ENCODE peak calls at places on chromosome 13, in five cellular contexts. W, H, G, I and D are unnamed samples.

GRCh38 chr13:112885782-112886268 is 83.2 kb upstream of the MCF2L start:
- DNase-seq in W (peak; percentile 94), H (peak; percentile 86), G (peak; percentile 87), I (peak; percentile 88), D (peak; percentile 61)

GRCh38 chr13:23613971-23614370 is 43.8 kb downstream of the TNFRSF19 start:
- DNase-seq in W (no peak), H (no peak), G (no peak), I (no peak), D (no peak)

GRCh38 chr13:41196620-41197019 is 2.3 kb upstream of the KBTBD7 start:
- DNase-seq in W (peak; percentile 12), H (no peak), G (peak; percentile 42), I (no peak), D (no peak)

GRCh38 chr13:43878897-43879322 is 630 bp downstream of the CCDC122 start:
- DNase-seq in W (peak; percentile 81), H (peak; percentile 67), G (peak; percentile 67), I (peak; percentile 78), D (no peak)

GRCh38 chr13:26999499-26999898 is 172.1 kb downstream of the USP12 start:
- DNase-seq in W (no peak), H (no peak), G (no peak), I (no peak), D (no peak)

GRCh38 chr13:108594153-108594552 is 35.3 kb upstream of the MYO16 start:
- DNase-seq in W (no peak), H (no peak), G (no peak), I (no peak), D (no peak)

GRCh38 chr13:32254416-32254815 is 60.7 kb downstream of the ZAR1L start:
- DNase-seq in W (peak; percentile 20), H (no peak), G (no peak), I (no peak), D (no peak)

GRCh38 chr13:98896083-98896867 is 81.6 kb downstream of the DOCK9 start:
- DNase-seq in W (no peak), H (no peak), G (no peak), I (no peak), D (no peak)

GRCh38 chr13:110102053-110102452 is 204.9 kb downstream of the COL4A1 start:
- DNase-seq in W (no peak), H (no peak), G (no peak), I (no peak), D (no peak)

GRCh38 chr13:70310720-70311119 is 202.5 kb upstream of the KLHL1 start:
- DNase-seq in W (no peak), H (peak; percentile 66), G (peak; percentile 79), I (peak; percentile 13), D (no peak)

GRCh38 chr13:48094781-48095502 is at the start of gene MED4:
- DNase-seq in W (peak; percentile 96), H (peak; percentile 95), G (peak; percentile 95), I (peak; percentile 88), D (peak; percentile 78)

GRCh38 chr13:79560954-79561353 is 80.0 kb downstream of the NDFIP2 start:
- DNase-seq in W (no peak), H (no peak), G (no peak), I (no peak), D (no peak)

GRCh38 chr13:28611021-28611420 is 47.9 kb upstream of the POMP start:
- DNase-seq in W (no peak), H (no peak), G (no peak), I (peak; percentile 4), D (peak; percentile 47)

GRCh38 chr13:75870397-75870801 is 234.3 kb downstream of the LMO7 start:
- DNase-seq in W (peak; percentile 38), H (no peak), G (peak; percentile 60), I (no peak), D (no peak)

GRCh38 chr13:65856464-65856863 is 1373.7 kb downstream of the PCDH9 start:
- DNase-seq in W (peak; percentile 17), H (peak; percentile 68), G (no peak), I (peak; percentile 58), D (peak; percentile 12)

GRCh38 chr13:114002771-114003321 is 29.0 kb upstream of the C13orf46 start:
- DNase-seq in W (no peak), H (no peak), G (no peak), I (no peak), D (no peak)

GRCh38 chr13:98824376-98825160 is 72.1 kb upstream of the SLC15A1 start:
- DNase-seq in W (no peak), H (no peak), G (no peak), I (no peak), D (no peak)

GRCh38 chr13:73902847-73903246 is 231.4 kb downstream of the KLF12 start:
- DNase-seq in W (no peak), H (no peak), G (no peak), I (no peak), D (no peak)

GRCh38 chr13:48645845-48646244 is 7.9 kb upstream of the CYSLTR2 start:
- DNase-seq in W (no peak), H (no peak), G (no peak), I (no peak), D (no peak)

GRCh38 chr13:66759919-66760318 is 470.2 kb downstream of the PCDH9 start:
- DNase-seq in W (no peak), H (no peak), G (no peak), I (no peak), D (no peak)

GRCh38 chr13:98143601-98144500 is 957 bp downstream of the FARP1 start:
- DNase-seq in W (peak; percentile 61), H (peak; percentile 53), G (peak; percentile 53), I (peak; percentile 52), D (no peak)

GRCh38 chr13:40549500-40550094 is 116.8 kb downstream of the FOXO1 start:
- DNase-seq in W (peak; percentile 40), H (peak; percentile 30), G (no peak), I (peak; percentile 68), D (no peak)

GRCh38 chr13:94548382-94549240 is 47.3 kb downstream of the TGDS start:
- DNase-seq in W (peak; percentile 52), H (peak; percentile 47), G (peak; percentile 80), I (peak; percentile 48), D (no peak)

GRCh38 chr13:21670883-21671792 is at the start of gene FGF9:
- DNase-seq in W (peak; percentile 82), H (peak; percentile 74), G (peak; percentile 92), I (peak; percentile 83), D (no peak)
- TF ChIP-seq CTCF in W (no peak), H (no peak), G (no peak), I (no peak), D (no peak)

DNA sequence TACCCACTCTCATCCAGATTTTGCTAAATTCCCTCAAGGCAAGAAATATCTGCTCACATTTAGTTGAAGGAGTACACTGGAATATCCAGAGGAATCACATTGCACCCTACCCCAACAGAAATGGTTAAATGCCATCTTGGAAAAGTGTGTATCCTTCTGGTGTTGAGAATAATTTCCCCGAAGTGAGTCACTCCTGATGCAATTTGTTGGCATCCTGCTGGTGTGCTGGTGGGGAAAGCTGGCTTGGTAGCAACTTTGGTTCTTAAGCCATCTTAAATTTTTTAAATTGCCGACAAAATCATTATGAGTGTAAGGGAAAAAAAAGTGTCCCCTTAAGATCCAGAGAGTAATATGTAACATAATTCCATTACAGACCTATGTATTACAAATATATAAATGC is 337.3 kb upstream of the DACH1 start:
- DNase-seq in W (no peak), H (peak; percentile 74), G (no peak), I (peak; percentile 80), D (no peak)
- H3K4me3 ChIP-seq in W (no peak overlapping the region), H (no peak overlapping the region), G (no peak overlapping the region), I (no peak overlapping the region), D (no peak overlapping the region)

GRCh38 chr13:35963982-35964665 is 167.1 kb downstream of the DCLK1 start:
- DNase-seq in W (no peak), H (no peak), G (no peak), I (no peak), D (no peak)

GRCh38 chr13:35961002-35961401 is 170.2 kb downstream of the DCLK1 start:
- DNase-seq in W (no peak), H (peak; percentile 62), G (no peak), I (peak; percentile 49), D (no peak)

GRCh38 chr13:35964764-35965163 is 166.4 kb downstream of the DCLK1 start:
- DNase-seq in W (peak; percentile 76), H (peak; percentile 34), G (no peak), I (no peak), D (no peak)

GRCh38 chr13:35957996-35958395 is 173.2 kb downstream of the DCLK1 start:
- DNase-seq in W (no peak), H (no peak), G (no peak), I (no peak), D (no peak)

GRCh38 chr13:35961461-35962220 is 169.5 kb downstream of the DCLK1 start:
- DNase-seq in W (no peak), H (no peak), G (no peak), I (no peak), D (no peak)
- TF ChIP-seq CTCF in W (no peak), H (peak; percentile 2), G (no peak), I (no peak), D (no peak)

GRCh38 chr13:45200701-45201230 is at the start of gene KCTD4:
- DNase-seq in W (peak; percentile 11), H (peak; percentile 34), G (no peak), I (peak; percentile 60), D (no peak)
- H3K4me3 ChIP-seq in W (no peak within 1 kb of the TSS), H (no peak within 1 kb of the TSS), G (no peak within 1 kb of the TSS), I (no peak within 1 kb of the TSS), D (no peak within 1 kb of the TSS)

DNA sequence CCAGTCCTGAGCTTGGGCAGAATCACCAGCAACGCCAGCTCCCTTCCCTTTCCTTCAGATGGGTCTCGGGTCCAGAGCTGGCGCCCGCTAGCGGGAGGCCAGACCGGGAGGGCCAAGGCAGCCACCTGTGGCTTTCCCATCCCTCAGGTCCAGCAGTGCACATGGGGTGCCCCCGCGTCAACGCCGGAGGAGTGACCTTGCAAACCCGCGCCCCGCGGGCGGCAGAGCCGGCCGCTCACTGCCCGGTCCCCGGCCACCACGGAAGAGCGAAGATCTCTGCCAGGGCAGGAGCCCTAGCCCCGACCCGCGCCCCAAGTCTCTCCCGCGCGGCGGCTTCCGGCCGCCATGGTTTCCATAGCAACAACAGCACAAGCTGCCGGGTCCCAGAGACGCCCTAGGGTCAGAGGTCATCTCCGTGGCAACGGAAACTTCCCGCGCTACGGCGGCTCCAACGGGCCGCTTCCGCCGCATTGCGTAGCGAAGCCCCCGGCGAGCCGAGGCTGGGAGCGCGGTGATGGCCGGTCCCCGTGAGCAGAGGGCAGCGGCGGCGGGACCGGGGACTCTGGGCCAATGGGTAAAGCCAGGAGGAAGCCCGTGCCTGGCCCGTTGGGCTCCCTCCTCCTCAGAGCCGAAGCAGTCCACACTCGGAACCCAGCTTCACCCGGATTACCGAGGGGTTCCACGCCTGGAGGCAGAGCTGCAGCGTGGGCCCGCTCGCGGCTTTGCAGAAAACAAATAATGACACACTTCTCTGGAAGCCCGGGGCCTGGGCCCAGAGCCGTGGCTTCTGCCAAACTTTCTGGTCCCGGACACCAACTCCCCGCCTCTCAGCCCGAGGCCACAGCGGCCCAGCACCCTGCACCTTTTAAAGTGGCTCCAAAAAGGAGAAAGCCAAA is 7.4 kb downstream of the FGF14 start:
- DNase-seq in W (peak; percentile 92), H (peak; percentile 87), G (peak; percentile 98), I (peak; percentile 78), D (peak; percentile 54)
- TF ChIP-seq CTCF in W (peak; percentile 26), H (peak; percentile 31), G (peak; percentile 73), I (peak; percentile 27), D (peak; percentile 30)